ENCODE peak calls at places on chromosomes 4 and X, in seven cellular contexts. One of them, this sample, is unnamed.

GRCh38 chr4:91064157-91064853 is 937.1 kb downstream of the CCSER1 start:
- DNase-seq in A673: peak
- DNase-seq in NCI-H1105: peak
- DNase-seq in caudate nucleus: no peak
- DNase-seq in heart right ventricle: no peak
- DNase-seq in NCI-H1092: peak
- DNase-seq in fibroblast of the aortic adventitia: no peak
- DNase-seq in this sample: no peak

GRCh38 chrX:12360991-12361598 is 222.8 kb downstream of the FRMPD4 start:
- DNase-seq in A673: no peak
- DNase-seq in NCI-H1105: peak
- DNase-seq in caudate nucleus: no peak
- DNase-seq in heart right ventricle: no peak
- DNase-seq in NCI-H1092: no peak
- DNase-seq in fibroblast of the aortic adventitia: peak
- DNase-seq in this sample: no peak

GRCh38 chr4:159071969-159072765 is 30.7 kb upstream of the RAPGEF2 start:
- DNase-seq in A673: no peak
- DNase-seq in NCI-H1105: no peak
- DNase-seq in caudate nucleus: no peak
- DNase-seq in heart right ventricle: no peak
- DNase-seq in NCI-H1092: no peak
- DNase-seq in fibroblast of the aortic adventitia: no peak
- DNase-seq in this sample: no peak

GRCh38 chrX:72301781-72302180 is 3.9 kb downstream of the CITED1 start:
- DNase-seq in A673: no peak
- DNase-seq in NCI-H1105: no peak
- DNase-seq in caudate nucleus: no peak
- DNase-seq in heart right ventricle: no peak
- DNase-seq in NCI-H1092: no peak
- DNase-seq in fibroblast of the aortic adventitia: no peak
- DNase-seq in this sample: no peak

GRCh38 chr4:76485450-76485849 is 50.4 kb downstream of the SHROOM3 start:
- DNase-seq in A673: no peak
- DNase-seq in NCI-H1105: no peak
- DNase-seq in caudate nucleus: no peak
- DNase-seq in heart right ventricle: no peak
- DNase-seq in NCI-H1092: no peak
- DNase-seq in fibroblast of the aortic adventitia: no peak
- DNase-seq in this sample: no peak

GRCh38 chrX:42797646-42798045 is 19.7 kb upstream of the PPP1R2C start:
- DNase-seq in A673: peak
- DNase-seq in NCI-H1105: no peak
- DNase-seq in caudate nucleus: no peak
- DNase-seq in heart right ventricle: no peak
- DNase-seq in NCI-H1092: no peak
- DNase-seq in fibroblast of the aortic adventitia: no peak
- DNase-seq in this sample: no peak

GRCh38 chr4:37737456-37737855 is 51.3 kb upstream of the RELL1 start:
- DNase-seq in A673: no peak
- DNase-seq in NCI-H1105: no peak
- DNase-seq in caudate nucleus: no peak
- DNase-seq in heart right ventricle: no peak
- DNase-seq in NCI-H1092: no peak
- DNase-seq in fibroblast of the aortic adventitia: peak
- DNase-seq in this sample: no peak

GRCh38 chrX:18598413-18598812 is 73.5 kb downstream of the RS1 start:
- DNase-seq in A673: no peak
- DNase-seq in NCI-H1105: no peak
- DNase-seq in caudate nucleus: no peak
- DNase-seq in heart right ventricle: no peak
- DNase-seq in NCI-H1092: no peak
- DNase-seq in fibroblast of the aortic adventitia: no peak
- DNase-seq in this sample: no peak

GRCh38 chrX:132676102-132676501 is 187.3 kb upstream of the MBNL3 start:
- DNase-seq in A673: no peak
- DNase-seq in NCI-H1105: no peak
- DNase-seq in caudate nucleus: no peak
- DNase-seq in heart right ventricle: no peak
- DNase-seq in NCI-H1092: no peak
- DNase-seq in fibroblast of the aortic adventitia: no peak
- DNase-seq in this sample: no peak

GRCh38 chr4:138055890-138056289 is 186.3 kb downstream of the SLC7A11 start:
- DNase-seq in A673: no peak
- DNase-seq in NCI-H1105: no peak
- DNase-seq in caudate nucleus: no peak
- DNase-seq in heart right ventricle: no peak
- DNase-seq in NCI-H1092: no peak
- DNase-seq in fibroblast of the aortic adventitia: peak
- DNase-seq in this sample: no peak

GRCh38 chr4:78361621-78362120 is 189.9 kb upstream of the ANXA3 start:
- DNase-seq in A673: no peak
- DNase-seq in NCI-H1105: no peak
- DNase-seq in caudate nucleus: no peak
- DNase-seq in heart right ventricle: no peak
- DNase-seq in NCI-H1092: no peak
- DNase-seq in fibroblast of the aortic adventitia: no peak
- DNase-seq in this sample: no peak

GRCh38 chr4:10084651-10085320 is 31.8 kb downstream of the WDR1 start:
- DNase-seq in A673: no peak
- DNase-seq in NCI-H1105: no peak
- DNase-seq in caudate nucleus: no peak
- DNase-seq in heart right ventricle: no peak
- DNase-seq in NCI-H1092: no peak
- DNase-seq in fibroblast of the aortic adventitia: no peak
- DNase-seq in this sample: no peak

GRCh38 chr4:186719925-186720694 is 3.5 kb downstream of the FAT1 start:
- DNase-seq in A673: peak
- DNase-seq in NCI-H1105: no peak
- DNase-seq in caudate nucleus: no peak
- DNase-seq in heart right ventricle: no peak
- DNase-seq in NCI-H1092: no peak
- DNase-seq in fibroblast of the aortic adventitia: peak
- DNase-seq in this sample: no peak

GRCh38 chr4:7698586-7698985 is 241.1 kb downstream of the AFAP1 start:
- DNase-seq in A673: no peak
- DNase-seq in NCI-H1105: no peak
- DNase-seq in caudate nucleus: no peak
- DNase-seq in heart right ventricle: no peak
- DNase-seq in NCI-H1092: no peak
- DNase-seq in fibroblast of the aortic adventitia: peak
- DNase-seq in this sample: no peak

GRCh38 chr4:1666391-1666790 is 17.7 kb downstream of the FAM53A start:
- DNase-seq in A673: no peak
- DNase-seq in NCI-H1105: no peak
- DNase-seq in caudate nucleus: no peak
- DNase-seq in heart right ventricle: peak
- DNase-seq in NCI-H1092: no peak
- DNase-seq in fibroblast of the aortic adventitia: no peak
- DNase-seq in this sample: no peak

This sample was measured in activated naive CD4-positive, alpha-beta T cell treated with anti-CD3 and anti-CD28 coated beads, Interleukin-2, amount 50 U/mL, for 72 hours.